ENCODE peak calls at places on chromosome 14, in nine cellular contexts. One of them, this sample, is unnamed.

GRCh38 chr14:100078997-100079561 is 13.9 kb downstream of the EVL start:
- DNase-seq in naive thymus-derived CD4-positive, alpha-beta T cell: peak
- DNase-seq in transverse colon: peak
- DNase-seq in cortex of kidney: no peak
- DNase-seq in ELR: peak
- DNase-seq in AG10803: peak
- DNase-seq in NCI-H524: no peak
- DNase-seq in occipital lobe: no peak
- DNase-seq in lower leg skin: no peak
- DNase-seq in this sample: peak

GRCh38 chr14:102280376-102280962 is 24.5 kb downstream of the MOK start:
- DNase-seq in naive thymus-derived CD4-positive, alpha-beta T cell: no peak
- DNase-seq in transverse colon: no peak
- DNase-seq in cortex of kidney: no peak
- DNase-seq in ELR: peak
- DNase-seq in AG10803: peak
- DNase-seq in NCI-H524: no peak
- DNase-seq in occipital lobe: no peak
- DNase-seq in lower leg skin: no peak
- DNase-seq in this sample: no peak

GRCh38 chr14:93543766-93544165 is 113.0 kb downstream of the UNC79 start:
- DNase-seq in naive thymus-derived CD4-positive, alpha-beta T cell: no peak
- DNase-seq in transverse colon: no peak
- DNase-seq in cortex of kidney: no peak
- DNase-seq in ELR: peak
- DNase-seq in AG10803: peak
- DNase-seq in NCI-H524: peak
- DNase-seq in occipital lobe: no peak
- DNase-seq in lower leg skin: no peak
- DNase-seq in this sample: no peak

GRCh38 chr14:52862652-52863338 is 71.4 kb upstream of the GNPNAT1 start:
- DNase-seq in naive thymus-derived CD4-positive, alpha-beta T cell: no peak
- DNase-seq in transverse colon: no peak
- DNase-seq in cortex of kidney: no peak
- DNase-seq in ELR: peak
- DNase-seq in AG10803: peak
- DNase-seq in NCI-H524: no peak
- DNase-seq in occipital lobe: no peak
- DNase-seq in lower leg skin: no peak
- DNase-seq in this sample: no peak

GRCh38 chr14:53979747-53980642 is 23.4 kb upstream of the BMP4 start:
- DNase-seq in naive thymus-derived CD4-positive, alpha-beta T cell: no peak
- DNase-seq in transverse colon: peak
- DNase-seq in cortex of kidney: no peak
- DNase-seq in ELR: peak
- DNase-seq in AG10803: peak
- DNase-seq in NCI-H524: no peak
- DNase-seq in occipital lobe: no peak
- DNase-seq in lower leg skin: peak
- DNase-seq in this sample: no peak

GRCh38 chr14:100170880-100171279 is 11.4 kb upstream of the DEGS2 start:
- DNase-seq in naive thymus-derived CD4-positive, alpha-beta T cell: no peak
- DNase-seq in transverse colon: no peak
- DNase-seq in cortex of kidney: no peak
- DNase-seq in ELR: no peak
- DNase-seq in AG10803: no peak
- DNase-seq in NCI-H524: no peak
- DNase-seq in occipital lobe: no peak
- DNase-seq in lower leg skin: no peak
- DNase-seq in this sample: no peak

GRCh38 chr14:29643415-29644206 is 284.0 kb downstream of the PRKD1 start:
- DNase-seq in naive thymus-derived CD4-positive, alpha-beta T cell: no peak
- DNase-seq in transverse colon: no peak
- DNase-seq in cortex of kidney: no peak
- DNase-seq in ELR: peak
- DNase-seq in AG10803: peak
- DNase-seq in NCI-H524: no peak
- DNase-seq in occipital lobe: no peak
- DNase-seq in lower leg skin: no peak
- DNase-seq in this sample: no peak

GRCh38 chr14:90412058-90412457 is 15.2 kb downstream of the CALM1 start:
- DNase-seq in naive thymus-derived CD4-positive, alpha-beta T cell: no peak
- DNase-seq in transverse colon: no peak
- DNase-seq in cortex of kidney: no peak
- DNase-seq in ELR: no peak
- DNase-seq in AG10803: peak
- DNase-seq in NCI-H524: no peak
- DNase-seq in occipital lobe: no peak
- DNase-seq in lower leg skin: no peak
- DNase-seq in this sample: no peak

GRCh38 chr14:58297762-58298476 is 436 bp upstream of the ARID4A start:
- DNase-seq in naive thymus-derived CD4-positive, alpha-beta T cell: peak
- DNase-seq in transverse colon: peak
- DNase-seq in cortex of kidney: peak
- DNase-seq in ELR: peak
- DNase-seq in AG10803: peak
- DNase-seq in NCI-H524: peak
- DNase-seq in occipital lobe: peak
- DNase-seq in lower leg skin: peak
- DNase-seq in this sample: peak

GRCh38 chr14:79281244-79282199 is 929.8 kb downstream of the DIO2 start:
- DNase-seq in naive thymus-derived CD4-positive, alpha-beta T cell: no peak
- DNase-seq in transverse colon: no peak
- DNase-seq in cortex of kidney: no peak
- DNase-seq in ELR: no peak
- DNase-seq in AG10803: no peak
- DNase-seq in NCI-H524: no peak
- DNase-seq in occipital lobe: no peak
- DNase-seq in lower leg skin: no peak
- DNase-seq in this sample: no peak

GRCh38 chr14:89422181-89422951 is 5.3 kb upstream of the FOXN3 start:
- DNase-seq in naive thymus-derived CD4-positive, alpha-beta T cell: no peak
- DNase-seq in transverse colon: peak
- DNase-seq in cortex of kidney: no peak
- DNase-seq in ELR: no peak
- DNase-seq in AG10803: no peak
- DNase-seq in NCI-H524: no peak
- DNase-seq in occipital lobe: no peak
- DNase-seq in lower leg skin: peak
- DNase-seq in this sample: no peak

GRCh38 chr14:22691171-22691570 is 47.0 kb upstream of the OR6J1 start:
- DNase-seq in naive thymus-derived CD4-positive, alpha-beta T cell: no peak
- DNase-seq in transverse colon: no peak
- DNase-seq in cortex of kidney: no peak
- DNase-seq in ELR: peak
- DNase-seq in AG10803: peak
- DNase-seq in NCI-H524: no peak
- DNase-seq in occipital lobe: no peak
- DNase-seq in lower leg skin: no peak
- DNase-seq in this sample: no peak

GRCh38 chr14:75885829-75886228 is 96.0 kb downstream of the TGFB3 start:
- DNase-seq in naive thymus-derived CD4-positive, alpha-beta T cell: no peak
- DNase-seq in transverse colon: no peak
- DNase-seq in cortex of kidney: no peak
- DNase-seq in ELR: peak
- DNase-seq in AG10803: peak
- DNase-seq in NCI-H524: no peak
- DNase-seq in occipital lobe: no peak
- DNase-seq in lower leg skin: peak
- DNase-seq in this sample: no peak

GRCh38 chr14:73888971-73889370 is 2.3 kb downstream of the ZNF410 start:
- DNase-seq in naive thymus-derived CD4-positive, alpha-beta T cell: no peak
- DNase-seq in transverse colon: no peak
- DNase-seq in cortex of kidney: no peak
- DNase-seq in ELR: peak
- DNase-seq in AG10803: peak
- DNase-seq in NCI-H524: no peak
- DNase-seq in occipital lobe: no peak
- DNase-seq in lower leg skin: no peak
- DNase-seq in this sample: no peak

GRCh38 chr14:65485516-65485915 is 73.0 kb downstream of the FUT8 start:
- DNase-seq in naive thymus-derived CD4-positive, alpha-beta T cell: no peak
- DNase-seq in transverse colon: no peak
- DNase-seq in cortex of kidney: no peak
- DNase-seq in ELR: no peak
- DNase-seq in AG10803: no peak
- DNase-seq in NCI-H524: no peak
- DNase-seq in occipital lobe: no peak
- DNase-seq in lower leg skin: no peak
- DNase-seq in this sample: no peak

GRCh38 chr14:80211143-80212024 is at the start of gene DIO2:
- DNase-seq in naive thymus-derived CD4-positive, alpha-beta T cell: no peak
- DNase-seq in transverse colon: no peak
- DNase-seq in cortex of kidney: no peak
- DNase-seq in ELR: peak
- DNase-seq in AG10803: peak
- DNase-seq in NCI-H524: no peak
- DNase-seq in occipital lobe: peak
- DNase-seq in lower leg skin: peak
- DNase-seq in this sample: no peak

GRCh38 chr14:78029471-78030372 is 140.5 kb upstream of the NRXN3 start:
- DNase-seq in naive thymus-derived CD4-positive, alpha-beta T cell: no peak
- DNase-seq in transverse colon: no peak
- DNase-seq in cortex of kidney: no peak
- DNase-seq in ELR: peak
- DNase-seq in AG10803: no peak
- DNase-seq in NCI-H524: peak
- DNase-seq in occipital lobe: no peak
- DNase-seq in lower leg skin: no peak
- DNase-seq in this sample: no peak